ENCODE peak calls at places on chromosome 4, in five cellular contexts. H, I, U, Z and V are unnamed samples.

GRCh38 chr4:53281438-53281837 is 84.4 kb downstream of the SCFD2 start:
- DNase-seq in H (no peak), I (no peak), U (peak; percentile 21), Z (no peak), V (no peak)

GRCh38 chr4:166134285-166134684 is 261.2 kb downstream of the TLL1 start:
- DNase-seq in H (no peak), I (no peak), U (no peak), Z (no peak), V (no peak)

GRCh38 chr4:153181293-153182080 is 22.8 kb upstream of the TRIM2 start:
- DNase-seq in H (no peak), I (no peak), U (no peak), Z (no peak), V (no peak)

GRCh38 chr4:29002151-29002550 is 1718.0 kb upstream of the PCDH7 start:
- DNase-seq in H (no peak), I (no peak), U (no peak), Z (no peak), V (no peak)

GRCh38 chr4:108360857-108361820 is 192.4 kb upstream of the LEF1 start:
- DNase-seq in H (peak; percentile 22), I (no peak), U (no peak), Z (no peak), V (no peak)

GRCh38 chr4:16056681-16057400 is 27.0 kb downstream of the PROM1 start:
- DNase-seq in H (no peak), I (no peak), U (no peak), Z (no peak), V (no peak)

GRCh38 chr4:82529322-82529721 is 32.5 kb downstream of the TMEM150C start:
- DNase-seq in H (no peak), I (no peak), U (no peak), Z (no peak), V (no peak)

GRCh38 chr4:113603926-113604325 is 157.6 kb downstream of the CAMK2D start:
- DNase-seq in H (no peak), I (no peak), U (peak; percentile 34), Z (no peak), V (no peak)

GRCh38 chr4:27096142-27096824 is 235.6 kb downstream of the STIM2 start:
- DNase-seq in H (no peak), I (no peak), U (no peak), Z (no peak), V (no peak)

GRCh38 chr4:168076989-168077725 is 15.2 kb upstream of the ANXA10 start:
- DNase-seq in H (peak; percentile 19), I (peak; percentile 34), U (peak; percentile 89), Z (no peak), V (peak; percentile 66)

GRCh38 chr4:123856689-123857545 is 460.3 kb downstream of the SPRY1 start:
- DNase-seq in H (no peak), I (no peak), U (peak; percentile 65), Z (peak; percentile 53), V (no peak)

GRCh38 chr4:11843340-11843739 is 414.6 kb upstream of the HS3ST1 start:
- DNase-seq in H (no peak), I (no peak), U (no peak), Z (no peak), V (no peak)

GRCh38 chr4:100189820-100190642 is at the start of gene DDIT4L:
- DNase-seq in H (no peak), I (peak; percentile 46), U (peak; percentile 33), Z (peak; percentile 62), V (peak; percentile 7)

GRCh38 chr4:125735107-125735506 is 420.4 kb downstream of the FAT4 start:
- DNase-seq in H (peak; percentile 8), I (no peak), U (peak; percentile 94), Z (no peak), V (no peak)

DNA sequence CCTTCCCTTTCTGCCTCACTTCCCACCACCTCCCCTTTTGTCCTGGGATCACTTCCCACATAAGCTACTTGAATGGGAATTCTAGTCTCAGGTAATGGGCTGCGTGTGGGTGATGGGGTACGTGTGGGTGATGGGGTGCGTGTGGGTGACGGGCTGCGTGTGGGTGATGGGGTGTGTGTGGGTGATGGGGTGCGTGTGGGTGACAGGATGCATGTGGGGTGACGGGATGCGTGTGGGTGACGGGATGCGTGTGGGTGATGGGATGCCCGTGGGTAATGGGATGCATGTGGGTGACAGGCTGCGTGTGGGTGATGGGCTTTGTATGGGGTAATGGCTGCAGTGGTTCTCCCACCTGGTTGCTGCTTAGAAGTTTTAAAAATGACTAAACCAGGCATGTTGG is 43.6 kb downstream of the EVC2 start:
- DNase-seq in H (no peak), I (no peak), U (no peak), Z (no peak), V (no peak)
- TF ChIP-seq CTCF in H (no peak), I (no peak), U (no peak), Z (no peak), V (no peak)

DNA sequence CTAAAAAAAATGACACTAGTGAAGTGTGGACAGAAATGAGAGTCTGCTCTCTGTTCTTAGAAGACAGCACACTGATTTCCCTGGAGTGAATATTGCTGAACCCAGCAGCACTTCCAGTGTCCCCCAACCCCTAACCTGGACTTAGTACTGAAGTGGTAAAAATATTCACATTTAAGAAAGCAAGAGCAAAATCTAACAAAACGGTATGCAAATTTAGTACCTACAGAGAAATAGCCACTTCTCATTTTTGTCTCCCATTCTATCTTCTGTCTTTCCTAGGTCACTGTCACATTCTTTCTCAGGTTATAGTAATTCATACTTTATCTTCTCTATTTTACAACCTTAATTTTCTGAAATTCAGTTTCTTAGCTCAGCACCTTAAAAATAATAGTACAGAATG is 274.7 kb downstream of the CFAP299 start:
- DNase-seq in H (no peak), I (no peak), U (no peak), Z (no peak), V (no peak)
- TF ChIP-seq CTCF in H (no peak), I (no peak), U (no peak), Z (no peak), V (no peak)

DNA sequence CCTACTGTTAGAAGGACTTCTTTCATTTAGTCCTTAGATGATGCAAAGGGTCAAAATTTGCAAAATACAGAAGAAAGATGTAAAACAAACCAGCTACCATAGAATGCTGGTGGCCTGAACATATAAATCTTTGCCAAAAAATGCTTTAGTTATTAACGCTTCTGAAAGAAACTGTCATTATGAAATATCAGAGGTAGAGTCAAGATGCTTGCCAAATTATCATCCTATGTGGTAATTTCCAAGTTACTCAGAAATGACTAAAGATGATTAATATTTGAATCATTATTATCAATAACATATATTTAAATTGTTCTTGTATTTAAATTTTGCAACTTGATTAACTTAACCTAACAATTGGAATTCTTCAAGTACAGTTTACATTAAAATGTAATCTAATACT is 588.4 kb upstream of the FAM241A start:
- DNase-seq in H (no peak), I (no peak), U (peak; percentile 57), Z (no peak), V (no peak)
- TF ChIP-seq CTCF in H (no peak), I (no peak), U (no peak), Z (no peak), V (no peak)

GRCh38 chr4:54433686-54434085 is 204.6 kb downstream of the PDGFRA start:
- DNase-seq in H (no peak), I (no peak), U (peak; percentile 66), Z (no peak), V (peak; percentile 1)
- TF ChIP-seq CTCF in H (peak; percentile 41), I (peak; percentile 1), U (peak; percentile 69), Z (no peak), V (no peak)

DNA sequence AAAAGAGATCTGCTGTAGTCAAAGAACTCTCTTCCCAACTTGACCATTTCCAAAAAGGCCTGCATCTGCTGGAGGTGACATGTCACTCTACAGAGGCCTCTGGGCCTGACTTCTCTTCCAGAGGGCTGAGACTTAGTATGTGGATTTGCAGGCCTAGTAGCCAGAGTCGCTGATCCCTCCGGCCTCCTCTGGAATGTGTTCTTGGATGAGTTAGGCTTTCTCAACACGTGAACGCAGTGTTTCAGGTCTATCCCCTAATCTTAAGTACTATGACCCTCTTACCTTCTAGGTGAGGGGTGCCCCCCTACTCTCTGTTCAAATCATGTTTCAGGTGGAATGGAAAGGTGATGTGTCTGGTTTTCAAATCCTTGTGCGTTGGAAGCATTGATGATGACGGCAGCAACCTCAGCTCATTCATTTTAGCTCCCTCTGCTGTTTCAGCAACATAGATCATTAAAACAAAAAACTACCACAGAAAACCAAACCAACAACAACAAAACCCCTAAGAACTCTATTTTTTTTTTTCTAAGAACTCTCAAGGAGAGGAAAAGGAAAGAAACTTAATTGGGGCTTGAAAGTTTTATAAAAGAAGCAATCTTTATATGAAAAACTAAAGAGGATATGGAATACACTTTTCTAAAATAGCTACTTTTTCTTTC is 56.4 kb downstream of the RWDD4 start:
- DNase-seq in H (no peak), I (no peak), U (peak; percentile 52), Z (no peak), V (no peak)
- TF ChIP-seq CTCF in H (peak; percentile 48), I (no peak), U (peak; percentile 40), Z (peak; percentile 71), V (no peak)

GRCh38 chr4:47858012-47858411 is 20.1 kb upstream of the CORIN start:
- DNase-seq in H (no peak), I (no peak), U (no peak), Z (no peak), V (no peak)

GRCh38 chr4:47856713-47857112 is 18.8 kb upstream of the CORIN start:
- DNase-seq in H (no peak), I (no peak), U (no peak), Z (no peak), V (no peak)

GRCh38 chr4:47860305-47860704 is 22.4 kb upstream of the CORIN start:
- DNase-seq in H (no peak), I (no peak), U (no peak), Z (no peak), V (no peak)

GRCh38 chr4:47863486-47863885 is 25.6 kb upstream of the CORIN start:
- DNase-seq in H (no peak), I (no peak), U (peak; percentile 63), Z (no peak), V (no peak)

DNA sequence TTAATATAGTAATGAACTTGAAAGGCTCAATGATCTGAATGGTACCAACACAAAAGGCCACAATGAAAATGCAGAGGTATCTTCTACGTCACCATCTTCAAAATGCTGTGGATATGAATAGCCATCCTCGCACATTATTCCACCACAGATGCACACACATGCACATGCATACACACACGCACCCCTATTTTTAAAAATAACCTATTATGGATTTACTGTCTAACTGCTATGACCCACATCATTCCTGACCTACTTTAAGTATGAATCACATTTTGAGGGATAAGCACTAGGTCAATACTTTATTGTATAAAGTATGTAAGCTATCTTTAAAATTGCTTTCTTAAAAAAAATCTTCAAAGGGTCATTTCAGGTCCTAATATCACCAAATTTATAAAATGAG is 24.4 kb upstream of the CORIN start:
- DNase-seq in H (no peak), I (no peak), U (peak; percentile 83), Z (no peak), V (no peak)
- TF ChIP-seq CTCF in H (no peak), I (no peak), U (no peak), Z (no peak), V (no peak)

GRCh38 chr4:55866973-55867574 is 13.6 kb downstream of the EXOC1 start:
- DNase-seq in H (peak; percentile 38), I (peak; percentile 31), U (peak; percentile 81), Z (no peak), V (peak; percentile 34)
- TF ChIP-seq CTCF in H (peak; percentile 78), I (peak; percentile 72), U (peak; percentile 74), Z (peak; percentile 50), V (peak; percentile 93)